ENCODE peak calls at places on chromosomes 11 and 22, in five cellular contexts. M, P, C, L and U are unnamed samples.

GRCh38 chr22:44384563-44384940 is 71.8 kb upstream of the SHISAL1 start:
- DNase-seq in M (no peak), P (no peak), C (no peak), L (no peak), U (no peak)

GRCh38 chr11:120339394-120339890 is 3.2 kb downstream of the ARHGEF12 start:
- DNase-seq in M (no peak), P (peak), C (no peak), L (no peak), U (no peak)

GRCh38 chr11:120389693-120390584 is 53.7 kb downstream of the ARHGEF12 start:
- DNase-seq in M (no peak), P (no peak), C (no peak), L (no peak), U (no peak)

GRCh38 chr11:28730889-28731288 is 622.7 kb downstream of the METTL15 start:
- DNase-seq in M (no peak), P (no peak), C (no peak), L (no peak), U (no peak)

GRCh38 chr22:41833369-41834004 is 582 bp downstream of the SREBF2 start:
- DNase-seq in M (peak), P (peak), C (no peak), L (no peak), U (no peak)

GRCh38 chr11:117668291-117668690 is 128.7 kb downstream of the DSCAML1 start:
- DNase-seq in M (no peak), P (no peak), C (no peak), L (no peak), U (no peak)

GRCh38 chr11:72629266-72629665 is 45.0 kb downstream of the PDE2A start:
- DNase-seq in M (no peak), P (no peak), C (no peak), L (no peak), U (no peak)

GRCh38 chr22:32850591-32851517 is 49.3 kb downstream of the TIMP3 start:
- DNase-seq in M (peak), P (peak), C (no peak), L (no peak), U (no peak)

GRCh38 chr11:65496304-65497140 is 2.3 kb upstream of the MALAT1 start:
- DNase-seq in M (no peak), P (peak), C (no peak), L (peak), U (no peak)

GRCh38 chr22:32920032-32920628 is 118.6 kb downstream of the TIMP3 start:
- DNase-seq in M (peak), P (peak), C (no peak), L (no peak), U (no peak)

GRCh38 chr11:27241316-27242122 is 121.5 kb downstream of the CCDC34 start:
- DNase-seq in M (no peak), P (peak), C (peak), L (no peak), U (peak)

GRCh38 chr22:36029406-36029755 is 757 bp upstream of the RBFOX2 start:
- DNase-seq in M (no peak), P (no peak), C (no peak), L (no peak), U (no peak)

GRCh38 chr22:18065256-18065655 is 12.5 kb upstream of the PEX26 start:
- DNase-seq in M (no peak), P (no peak), C (no peak), L (no peak), U (no peak)

GRCh38 chr22:18067548-18068341 is 10.0 kb upstream of the PEX26 start:
- DNase-seq in M (no peak), P (peak), C (no peak), L (no peak), U (no peak)

GRCh38 chr22:18066181-18066859 is 11.5 kb upstream of the PEX26 start:
- DNase-seq in M (no peak), P (peak), C (no peak), L (no peak), U (no peak)

GRCh38 chr22:18068381-18068988 is 9.3 kb upstream of the PEX26 start:
- DNase-seq in M (no peak), P (peak), C (no peak), L (no peak), U (no peak)

DNA sequence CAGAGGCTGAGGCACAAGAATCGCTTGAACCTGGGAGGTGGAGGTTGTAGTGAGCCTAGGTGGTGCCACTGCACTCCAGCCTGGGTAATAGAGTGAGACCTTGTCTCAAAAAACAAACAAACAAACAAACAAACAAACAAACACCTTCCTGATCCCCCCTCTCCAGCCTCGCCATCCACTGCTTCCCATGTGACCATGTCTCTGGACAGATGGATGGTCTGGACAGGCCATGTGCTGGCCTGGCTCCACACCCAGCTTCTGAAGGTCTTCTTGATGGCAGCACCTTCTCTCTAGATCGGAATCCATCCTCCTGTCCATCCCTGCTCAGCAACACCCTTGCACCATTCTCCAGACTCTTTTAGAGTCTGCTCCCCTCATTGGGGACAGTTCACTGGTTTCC is 10.7 kb upstream of the PEX26 start:
- DNase-seq in M (no peak), P (no peak), C (no peak), L (no peak), U (no peak)
- H3K4me3 ChIP-seq in M (no peak), P (no peak), C (no peak), L (no peak), U (no peak)

GRCh38 chr22:24108073-24108472 is 73.2 kb upstream of the SUSD2 start:
- DNase-seq in M (no peak), P (no peak), C (no peak), L (no peak), U (no peak)
- TF ChIP-seq CTCF in M (no peak), P (no peak), C (no peak), L (no peak), U (no peak)

DNA sequence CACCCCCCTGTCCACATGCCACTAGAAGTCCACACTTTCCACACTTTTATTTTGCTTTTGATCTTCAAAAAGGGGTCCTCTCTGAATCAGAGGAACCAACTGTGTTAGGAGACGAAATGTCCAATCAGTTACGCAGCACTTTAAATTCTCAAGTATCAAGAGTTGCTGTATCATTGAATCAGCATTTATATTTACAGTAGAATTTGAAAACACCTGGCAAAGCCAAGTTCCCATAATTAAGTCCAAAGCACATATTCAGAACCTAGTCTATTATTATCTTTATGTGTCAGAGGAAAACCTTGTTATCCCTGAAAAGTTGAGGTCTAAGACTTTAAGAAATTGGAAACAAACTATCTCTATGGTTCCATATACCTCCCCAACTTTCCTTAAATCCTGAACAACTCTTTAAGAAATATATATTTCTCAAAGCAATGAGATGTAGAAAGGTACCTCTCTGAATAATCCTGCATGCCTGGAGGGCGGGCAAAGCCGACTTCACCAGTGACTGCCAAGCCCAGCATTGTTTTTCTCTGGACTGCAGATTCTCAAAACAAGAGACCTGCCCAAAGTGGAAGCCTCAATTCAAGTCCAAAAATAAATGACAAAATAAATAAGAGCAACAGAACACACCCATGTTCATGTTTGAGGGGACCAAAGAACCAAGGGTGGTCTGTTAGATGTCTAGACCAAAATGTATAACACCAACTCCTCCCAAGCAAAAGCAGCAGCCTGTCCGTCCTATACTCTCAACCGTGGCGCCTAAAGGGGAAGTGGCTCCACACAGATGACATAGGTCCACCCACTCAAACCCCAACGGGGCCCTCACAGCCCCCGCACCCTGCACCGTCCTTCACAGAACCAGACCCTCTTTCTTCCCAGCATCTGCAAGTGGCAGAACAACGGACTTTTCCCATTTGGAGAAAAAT is 76.0 kb upstream of the ARFGAP3 start:
- DNase-seq in M (no peak), P (peak), C (no peak), L (no peak), U (no peak)
- H3K4me3 ChIP-seq in M (no peak), P (peak), C (no peak), L (peak), U (peak)

DNA sequence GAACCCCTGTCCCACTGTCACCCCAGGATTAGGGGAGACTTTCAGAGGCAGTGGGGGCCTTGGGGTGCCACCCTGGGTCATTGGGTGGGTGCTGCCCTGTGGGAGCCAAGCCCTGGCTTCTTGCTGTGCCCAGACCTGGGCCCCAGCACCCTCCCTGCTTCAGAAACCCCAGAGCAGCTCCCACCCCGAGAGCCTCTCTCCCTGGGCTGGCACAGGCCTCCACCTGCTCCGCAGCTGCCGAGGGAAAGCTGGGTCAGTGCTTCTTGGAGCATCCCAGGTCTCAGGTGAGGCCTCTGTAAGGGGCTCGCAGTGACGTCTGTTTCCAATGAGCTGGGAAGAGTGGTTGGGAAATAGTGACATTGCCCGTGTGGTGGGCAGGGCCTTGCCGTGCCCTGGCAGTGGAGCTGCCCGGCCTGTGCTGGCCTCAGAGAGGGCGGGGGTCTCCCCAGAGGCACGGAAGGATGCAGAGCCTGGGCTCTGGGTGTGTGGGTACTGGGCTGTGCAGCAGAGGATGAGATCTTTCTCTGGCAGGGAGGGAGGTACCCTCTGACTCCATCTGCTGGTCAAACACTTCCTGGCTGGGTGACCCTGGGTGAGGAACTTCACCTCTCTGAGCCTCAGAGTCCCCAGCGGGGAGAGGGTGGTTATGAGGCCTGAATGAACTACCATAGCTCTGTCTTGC is 23.0 kb downstream of the C22orf23 start:
- DNase-seq in M (peak), P (peak), C (no peak), L (no peak), U (no peak)
- TF ChIP-seq CTCF in M (peak), P (peak), C (peak), L (peak), U (peak)

GRCh38 chr11:47991266-47991830 is 11.0 kb downstream of the PTPRJ start:
- DNase-seq in M (peak), P (no peak), C (no peak), L (no peak), U (no peak)
- H3K4me3 ChIP-seq in M (no peak), P (no peak), C (peak), L (no peak), U (no peak)

GRCh38 chr11:13324709-13325108 is 47.1 kb downstream of the BMAL1 start:
- DNase-seq in M (no peak), P (no peak), C (no peak), L (no peak), U (no peak)
- TF ChIP-seq CTCF in M (no peak), P (no peak), C (no peak), L (no peak), U (no peak)